ENCODE peak calls at places on chromosomes 4 and X, in nine cellular contexts. H, B, F, D, V, W, J, M and R are unnamed samples.

GRCh38 chr4:113086172-113086695 is 36.8 kb downstream of the ANK2 start:
- DNase-seq in H (no peak), B (no peak), F (no peak), D (no peak), V (no peak), W (no peak), J (no peak), M (no peak), R (no peak)

GRCh38 chrX:10230222-10230621 is 73.4 kb downstream of the CLCN4 start:
- DNase-seq in H (no peak), B (no peak), F (no peak), D (no peak), V (no peak), W (no peak), J (no peak), M (no peak), R (no peak)

GRCh38 chrX:33336783-33337182 is 125.4 kb upstream of the DMD start:
- DNase-seq in H (no peak), B (no peak), F (no peak), D (no peak), V (peak), W (no peak), J (no peak), M (peak), R (no peak)

GRCh38 chrX:482702-483203 is 96.0 kb upstream of the PPP2R3B start:
- DNase-seq in H (no peak), B (no peak), F (no peak), D (no peak), V (no peak), W (no peak), J (no peak), M (no peak), R (no peak)

GRCh38 chr4:8539661-8540060 is 40.5 kb upstream of the GPR78 start:
- DNase-seq in H (no peak), B (no peak), F (no peak), D (no peak), V (no peak), W (no peak), J (no peak), M (no peak), R (peak)

GRCh38 chrX:43269201-43269600 is 386.9 kb upstream of the MAOA start:
- DNase-seq in H (no peak), B (no peak), F (no peak), D (no peak), V (no peak), W (no peak), J (no peak), M (no peak), R (no peak)

GRCh38 chrX:43969504-43970501 is 3.4 kb downstream of the NDP start:
- DNase-seq in H (no peak), B (no peak), F (no peak), D (no peak), V (peak), W (no peak), J (no peak), M (no peak), R (no peak)

GRCh38 chr4:101331017-101331416 is 16.3 kb downstream of the PPP3CA start:
- DNase-seq in H (no peak), B (no peak), F (no peak), D (no peak), V (no peak), W (no peak), J (no peak), M (no peak), R (no peak)

GRCh38 chrX:115491766-115492165 is 69.2 kb upstream of the PLS3 start:
- DNase-seq in H (no peak), B (no peak), F (no peak), D (no peak), V (no peak), W (no peak), J (no peak), M (no peak), R (no peak)

GRCh38 chr4:7872264-7872771 is 67.3 kb downstream of the AFAP1 start:
- DNase-seq in H (no peak), B (no peak), F (no peak), D (no peak), V (no peak), W (no peak), J (no peak), M (no peak), R (peak)

GRCh38 chr4:138945401-138945800 is 70.2 kb upstream of the NOCT start:
- DNase-seq in H (no peak), B (no peak), F (no peak), D (no peak), V (no peak), W (no peak), J (no peak), M (no peak), R (no peak)

GRCh38 chr4:141807073-141807472 is 170.7 kb downstream of the IL15 start:
- DNase-seq in H (no peak), B (no peak), F (no peak), D (no peak), V (no peak), W (no peak), J (no peak), M (no peak), R (no peak)

GRCh38 chr4:77451530-77451929 is 154.1 kb upstream of the CXCL13 start:
- DNase-seq in H (no peak), B (no peak), F (no peak), D (no peak), V (no peak), W (no peak), J (no peak), M (no peak), R (no peak)

GRCh38 chr4:69860007-69860406 is at the start of gene SULT1E1:
- DNase-seq in H (no peak), B (no peak), F (no peak), D (no peak), V (peak), W (no peak), J (no peak), M (no peak), R (no peak)

GRCh38 chr4:140602714-140603113 is 34.0 kb upstream of the UCP1 start:
- DNase-seq in H (no peak), B (no peak), F (no peak), D (no peak), V (no peak), W (no peak), J (no peak), M (no peak), R (no peak)

GRCh38 chr4:140600408-140600807 is 31.6 kb upstream of the UCP1 start:
- DNase-seq in H (no peak), B (no peak), F (no peak), D (no peak), V (no peak), W (no peak), J (no peak), M (no peak), R (no peak)

GRCh38 chr4:140607852-140608251 is 39.1 kb upstream of the UCP1 start:
- DNase-seq in H (no peak), B (no peak), F (no peak), D (no peak), V (no peak), W (no peak), J (no peak), M (no peak), R (no peak)

GRCh38 chr4:140603286-140603685 is 34.5 kb upstream of the UCP1 start:
- DNase-seq in H (no peak), B (no peak), F (no peak), D (no peak), V (no peak), W (no peak), J (no peak), M (no peak), R (no peak)

DNA sequence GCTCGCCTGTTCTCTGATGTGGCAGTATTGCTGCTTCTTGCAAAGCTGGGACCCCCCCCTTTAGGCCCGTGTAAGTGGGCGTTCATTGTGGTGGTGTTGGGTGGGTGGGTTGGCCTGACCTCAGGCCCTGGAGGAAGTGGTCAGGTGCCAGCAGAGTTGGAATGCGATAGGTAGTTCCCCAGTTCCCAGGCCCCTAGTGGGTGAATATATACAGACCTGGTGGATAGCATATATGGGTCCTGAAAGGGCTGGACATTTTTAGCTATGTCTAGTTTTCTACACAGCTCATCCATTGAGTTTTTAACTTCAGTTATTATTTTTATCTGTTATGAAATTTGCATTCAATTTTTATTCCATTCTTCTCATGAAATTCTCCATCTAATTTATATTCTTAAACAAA is 35.8 kb upstream of the UCP1 start:
- DNase-seq in H (no peak), B (no peak), F (no peak), D (no peak), V (no peak), W (no peak), J (no peak), M (no peak), R (no peak)
- TF ChIP-seq CTCF in H (no peak), B (no peak), F (no peak), D (no peak), V (no peak), W (no peak), J (peak), M (no peak), R (no peak)

GRCh38 chr4:11470709-11471441 is 42.2 kb upstream of the HS3ST1 start:
- DNase-seq in H (no peak), B (no peak), F (no peak), D (no peak), V (peak), W (no peak), J (no peak), M (no peak), R (no peak)

GRCh38 chr4:11472535-11472934 is 43.8 kb upstream of the HS3ST1 start:
- DNase-seq in H (no peak), B (no peak), F (no peak), D (no peak), V (no peak), W (no peak), J (no peak), M (no peak), R (no peak)

GRCh38 chr4:11469900-11470708 is 41.4 kb upstream of the HS3ST1 start:
- DNase-seq in H (no peak), B (no peak), F (no peak), D (no peak), V (peak), W (peak), J (no peak), M (no peak), R (no peak)

GRCh38 chr4:11468901-11469300 is 40.2 kb upstream of the HS3ST1 start:
- DNase-seq in H (no peak), B (no peak), F (no peak), D (no peak), V (peak), W (no peak), J (no peak), M (no peak), R (no peak)

DNA sequence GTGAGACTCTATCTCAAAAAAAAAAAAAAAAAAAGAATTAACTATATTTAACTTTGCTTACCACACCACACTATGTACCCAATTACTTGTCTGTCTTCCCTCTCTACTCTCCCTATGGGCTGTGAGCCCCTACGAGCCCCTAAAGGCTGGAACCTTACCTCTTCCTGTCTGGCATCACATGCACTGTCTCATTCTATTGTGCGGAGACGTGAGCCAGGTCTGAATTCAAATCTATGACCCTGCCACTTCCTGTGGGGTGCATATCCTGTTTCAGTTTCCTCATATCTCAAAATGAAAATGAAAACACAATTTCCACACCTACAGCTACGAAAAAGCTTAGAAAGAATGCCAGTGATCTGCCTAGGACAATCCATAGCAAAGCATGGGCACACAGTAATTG is 42.9 kb upstream of the HS3ST1 start:
- DNase-seq in H (no peak), B (no peak), F (peak), D (no peak), V (no peak), W (peak), J (no peak), M (peak), R (peak)
- TF ChIP-seq POLR2AphosphoS5 in H (no peak), B (no peak), F (no peak), D (no peak), V (no peak), W (no peak), J (no peak), M (no peak), R (no peak)

GRCh38 chrX:135463937-135464336 is 42.2 kb downstream of the SMIM10L2A start:
- DNase-seq in H (no peak), B (peak), F (no peak), D (no peak), V (peak), W (no peak), J (peak), M (no peak), R (no peak)
- TF ChIP-seq CTCF in H (peak), B (peak), F (no peak), D (no peak), V (peak), W (peak), J (peak), M (peak), R (no peak)

DNA sequence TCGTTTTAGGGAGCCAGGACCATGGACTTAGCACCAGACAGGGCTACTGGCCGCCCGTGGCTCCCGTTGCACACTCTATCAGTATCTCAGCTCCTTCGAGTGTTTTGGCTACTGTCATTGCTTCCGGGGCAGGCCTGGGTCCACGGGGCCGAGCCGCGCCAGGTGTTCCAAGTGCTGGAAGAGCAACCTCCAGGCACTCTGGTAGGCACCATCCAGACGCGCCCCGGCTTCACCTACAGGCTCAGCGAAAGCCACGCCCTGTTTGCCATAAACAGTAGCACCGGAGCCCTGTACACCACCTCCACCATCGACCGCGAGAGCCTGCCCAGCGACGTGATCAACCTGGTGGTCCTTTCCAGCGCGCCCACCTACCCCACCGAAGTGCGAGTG is 1.6 kb downstream of the FAT4 start:
- DNase-seq in H (peak), B (no peak), F (peak), D (no peak), V (peak), W (no peak), J (no peak), M (no peak), R (no peak)
- TF ChIP-seq POLR2AphosphoS5 in H (no peak), B (no peak), F (no peak), D (no peak), V (no peak), W (no peak), J (no peak), M (no peak), R (no peak)